ENCODE peak calls at places on chromosomes 3 and 15, in nine cellular contexts. A, P, L, B, S, X, Z, V and F are unnamed samples.

GRCh38 chr15:65856821-65857455 is 12.4 kb upstream of the RAB11A start:
- DNase-seq in A (no peak), P (peak; percentile 45), L (peak; percentile 82), B (peak; percentile 66), S (peak; percentile 66), X (peak; percentile 71), Z (peak; percentile 61), V (peak; percentile 50), F (peak; percentile 80)

GRCh38 chr3:144018776-144019175 is 47.2 kb downstream of the DIPK2A start:
- DNase-seq in A (no peak), P (no peak), L (no peak), B (no peak), S (no peak), X (no peak), Z (no peak), V (no peak), F (no peak)

GRCh38 chr15:55802600-55803376 is 59.8 kb upstream of the PRTG start:
- DNase-seq in A (no peak), P (no peak), L (no peak), B (no peak), S (no peak), X (no peak), Z (no peak), V (no peak), F (no peak)

GRCh38 chr3:9717050-9717555 is 13.5 kb downstream of the CPNE9 start:
- DNase-seq in A (no peak), P (no peak), L (no peak), B (no peak), S (no peak), X (no peak), Z (no peak), V (no peak), F (no peak)

GRCh38 chr3:152902141-152902669 is 67.3 kb downstream of the P2RY1 start:
- DNase-seq in A (no peak), P (no peak), L (no peak), B (no peak), S (no peak), X (no peak), Z (no peak), V (no peak), F (no peak)

GRCh38 chr3:159877924-159878323 is 110.7 kb upstream of the IL12A start:
- DNase-seq in A (no peak), P (no peak), L (no peak), B (no peak), S (no peak), X (no peak), Z (no peak), V (no peak), F (no peak)

GRCh38 chr15:62994975-62995730 is 47.4 kb upstream of the TPM1 start:
- DNase-seq in A (no peak), P (no peak), L (no peak), B (no peak), S (no peak), X (no peak), Z (no peak), V (no peak), F (no peak)

GRCh38 chr3:14913071-14913925 is 34.1 kb upstream of the NR2C2 start:
- DNase-seq in A (no peak), P (no peak), L (no peak), B (no peak), S (no peak), X (no peak), Z (no peak), V (no peak), F (no peak)

GRCh38 chr15:49045691-49046112 is 544 bp downstream of the SECISBP2L start:
- DNase-seq in A (no peak), P (no peak), L (peak; percentile 15), B (no peak), S (no peak), X (peak; percentile 21), Z (peak; percentile 56), V (peak; percentile 58), F (peak; percentile 78)

GRCh38 chr15:99248000-99248727 is 1.2 kb downstream of the TTC23 start:
- DNase-seq in A (no peak), P (no peak), L (no peak), B (no peak), S (no peak), X (no peak), Z (no peak), V (no peak), F (no peak)

GRCh38 chr3:194404365-194405140 is 5.5 kb upstream of the GP5 start:
- DNase-seq in A (no peak), P (no peak), L (peak; percentile 40), B (no peak), S (no peak), X (no peak), Z (no peak), V (peak; percentile 54), F (peak; percentile 58)

GRCh38 chr3:190345027-190345821 is 23.0 kb upstream of the CLDN1 start:
- DNase-seq in A (no peak), P (no peak), L (no peak), B (no peak), S (no peak), X (no peak), Z (no peak), V (no peak), F (peak; percentile 47)

GRCh38 chr3:105351821-105352220 is 14.9 kb upstream of the ALCAM start:
- DNase-seq in A (no peak), P (no peak), L (no peak), B (no peak), S (no peak), X (no peak), Z (no peak), V (no peak), F (no peak)

GRCh38 chr3:130925628-130926027 is 31.7 kb downstream of the ATP2C1 start:
- DNase-seq in A (no peak), P (peak; percentile 65), L (peak; percentile 3), B (no peak), S (no peak), X (no peak), Z (no peak), V (no peak), F (peak; percentile 88)

GRCh38 chr15:66789029-66790025 is 87.3 kb downstream of the SMAD6 start:
- DNase-seq in A (no peak), P (no peak), L (peak; percentile 8), B (no peak), S (no peak), X (no peak), Z (no peak), V (no peak), F (peak; percentile 33)

GRCh38 chr3:37179144-37179967 is 5.0 kb upstream of the LRRFIP2 start:
- DNase-seq in A (no peak), P (no peak), L (peak; percentile 4), B (no peak), S (no peak), X (no peak), Z (no peak), V (no peak), F (no peak)

GRCh38 chr3:81349941-81350340 is 411.5 kb downstream of the GBE1 start:
- DNase-seq in A (no peak), P (no peak), L (no peak), B (no peak), S (no peak), X (no peak), Z (no peak), V (no peak), F (no peak)

GRCh38 chr3:89740029-89740880 is 632.8 kb downstream of the EPHA3 start:
- DNase-seq in A (no peak), P (no peak), L (no peak), B (no peak), S (no peak), X (no peak), Z (no peak), V (no peak), F (no peak)

GRCh38 chr3:106365061-106365691 is 496.4 kb upstream of the CBLB start:
- DNase-seq in A (no peak), P (no peak), L (no peak), B (no peak), S (no peak), X (no peak), Z (no peak), V (no peak), F (no peak)

GRCh38 chr3:70824078-70824477 is 511.6 kb upstream of the MDFIC2 start:
- DNase-seq in A (no peak), P (no peak), L (no peak), B (no peak), S (no peak), X (peak; percentile 26), Z (no peak), V (no peak), F (no peak)

GRCh38 chr3:32841875-32842505 is 24.2 kb downstream of the TRIM71 start:
- DNase-seq in A (no peak), P (no peak), L (no peak), B (no peak), S (no peak), X (no peak), Z (no peak), V (no peak), F (no peak)

GRCh38 chr3:114464548-114464947 is 170.7 kb downstream of the TIGIT start:
- DNase-seq in A (no peak), P (peak; percentile 24), L (no peak), B (no peak), S (no peak), X (no peak), Z (peak; percentile 10), V (peak; percentile 52), F (peak; percentile 87)

GRCh38 chr3:150230037-150230436 is 178.1 kb upstream of the TSC22D2 start:
- DNase-seq in A (no peak), P (no peak), L (no peak), B (no peak), S (no peak), X (no peak), Z (no peak), V (no peak), F (no peak)

GRCh38 chr3:178097576-178097975 is 438.7 kb upstream of the KCNMB2 start:
- DNase-seq in A (no peak), P (no peak), L (no peak), B (no peak), S (no peak), X (peak; percentile 53), Z (no peak), V (no peak), F (no peak)

GRCh38 chr3:157746391-157746790 is 243.2 kb upstream of the VEPH1 start:
- DNase-seq in A (no peak), P (no peak), L (no peak), B (no peak), S (no peak), X (no peak), Z (no peak), V (no peak), F (no peak)

GRCh38 chr3:119294889-119295769 is 946 bp downstream of the ARHGAP31 start:
- DNase-seq in A (no peak), P (peak; percentile 63), L (peak; percentile 63), B (no peak), S (peak; percentile 34), X (no peak), Z (peak; percentile 42), V (peak; percentile 50), F (peak; percentile 69)

GRCh38 chr3:129688310-129688895 is 81.9 kb upstream of the PLXND1 start:
- DNase-seq in A (no peak), P (no peak), L (no peak), B (peak; percentile 81), S (no peak), X (peak; percentile 43), Z (no peak), V (no peak), F (no peak)

GRCh38 chr15:82047493-82048446 is 2.0 kb upstream of the MEX3B start:
- DNase-seq in A (no peak), P (no peak), L (peak; percentile 28), B (no peak), S (no peak), X (peak; percentile 22), Z (no peak), V (peak; percentile 33), F (no peak)

GRCh38 chr15:98842192-98842972 is 165.2 kb downstream of the PGPEP1L start:
- DNase-seq in A (no peak), P (no peak), L (no peak), B (no peak), S (no peak), X (no peak), Z (no peak), V (no peak), F (no peak)

GRCh38 chr3:20669184-20669583 is 483.2 kb upstream of the SGO1 start:
- DNase-seq in A (no peak), P (no peak), L (no peak), B (no peak), S (no peak), X (no peak), Z (no peak), V (no peak), F (no peak)

GRCh38 chr3:50936389-50936788 is 261.7 kb downstream of the DOCK3 start:
- DNase-seq in A (no peak), P (no peak), L (no peak), B (no peak), S (no peak), X (no peak), Z (no peak), V (no peak), F (no peak)